ENCODE peak calls at places on chromosome 19, in six cellular contexts. One of them, this sample, is unnamed. For H3K4me1, the result is how much of the 10 kb centered on the place peaks cover.

GRCh38 chr19:11295180-11295579 is 780 bp upstream of the TSPAN16 start:
- DNase-seq in neuronal stem cell: no peak
- DNase-seq in aorta: no peak
- DNase-seq in naive thymus-derived CD4-positive, alpha-beta T cell: no peak
- DNase-seq in psoas muscle: no peak
- DNase-seq in A549: no peak
- DNase-seq in this sample: no peak

GRCh38 chr19:29121684-29122083 is 91.3 kb downstream of the UQCRFS1 start:
- DNase-seq in neuronal stem cell: no peak
- DNase-seq in aorta: no peak
- DNase-seq in naive thymus-derived CD4-positive, alpha-beta T cell: no peak
- DNase-seq in psoas muscle: no peak
- DNase-seq in A549: peak
- DNase-seq in this sample: no peak

GRCh38 chr19:47003611-47003935 is 16.1 kb upstream of the NPAS1 start:
- DNase-seq in neuronal stem cell: no peak
- DNase-seq in aorta: no peak
- DNase-seq in naive thymus-derived CD4-positive, alpha-beta T cell: no peak
- DNase-seq in psoas muscle: no peak
- DNase-seq in A549: no peak
- DNase-seq in this sample: no peak

GRCh38 chr19:35868172-35868822 is at the start of gene APLP1:
- DNase-seq in neuronal stem cell: peak
- DNase-seq in aorta: peak
- DNase-seq in naive thymus-derived CD4-positive, alpha-beta T cell: peak
- DNase-seq in psoas muscle: peak
- DNase-seq in A549: peak
- DNase-seq in this sample: peak

GRCh38 chr19:51735759-51736449 is 12.1 kb upstream of the HAS1 start:
- DNase-seq in neuronal stem cell: no peak
- DNase-seq in aorta: no peak
- DNase-seq in naive thymus-derived CD4-positive, alpha-beta T cell: no peak
- DNase-seq in psoas muscle: peak
- DNase-seq in A549: no peak
- DNase-seq in this sample: no peak

GRCh38 chr19:35154535-35155406 is at the start of gene FXYD5:
- DNase-seq in neuronal stem cell: no peak
- DNase-seq in aorta: peak
- DNase-seq in naive thymus-derived CD4-positive, alpha-beta T cell: peak
- DNase-seq in psoas muscle: peak
- DNase-seq in A549: peak
- DNase-seq in this sample: peak

GRCh38 chr19:43934055-43934984 is 762 bp downstream of the ZNF45 start:
- DNase-seq in neuronal stem cell: no peak
- DNase-seq in aorta: no peak
- DNase-seq in naive thymus-derived CD4-positive, alpha-beta T cell: no peak
- DNase-seq in psoas muscle: no peak
- DNase-seq in A549: peak
- DNase-seq in this sample: no peak

GRCh38 chr19:10388957-10389356 is 8.6 kb upstream of the TYK2 start:
- DNase-seq in neuronal stem cell: peak
- DNase-seq in aorta: peak
- DNase-seq in naive thymus-derived CD4-positive, alpha-beta T cell: peak
- DNase-seq in psoas muscle: peak
- DNase-seq in A549: peak
- DNase-seq in this sample: peak

GRCh38 chr19:48194041-48194871 is 23.8 kb downstream of the ZSWIM9 start:
- DNase-seq in neuronal stem cell: no peak
- DNase-seq in aorta: peak
- DNase-seq in naive thymus-derived CD4-positive, alpha-beta T cell: no peak
- DNase-seq in psoas muscle: no peak
- DNase-seq in A549: no peak
- DNase-seq in this sample: peak

GRCh38 chr19:48501961-48502719 is 9.5 kb downstream of the LMTK3 start:
- DNase-seq in neuronal stem cell: peak
- DNase-seq in aorta: no peak
- DNase-seq in naive thymus-derived CD4-positive, alpha-beta T cell: peak
- DNase-seq in psoas muscle: no peak
- DNase-seq in A549: peak
- DNase-seq in this sample: peak

GRCh38 chr19:47186337-47187022 is 44.5 kb downstream of the BBC3 start:
- DNase-seq in neuronal stem cell: no peak
- DNase-seq in aorta: no peak
- DNase-seq in naive thymus-derived CD4-positive, alpha-beta T cell: peak
- DNase-seq in psoas muscle: no peak
- DNase-seq in A549: no peak
- DNase-seq in this sample: no peak

GRCh38 chr19:44905437-44906160 is at the start of gene APOE:
- DNase-seq in neuronal stem cell: peak
- DNase-seq in aorta: no peak
- DNase-seq in naive thymus-derived CD4-positive, alpha-beta T cell: no peak
- DNase-seq in psoas muscle: no peak
- DNase-seq in A549: no peak
- DNase-seq in this sample: no peak

GRCh38 chr19:18591735-18592385 is 3.3 kb downstream of the REX1BD start:
- DNase-seq in neuronal stem cell: no peak
- DNase-seq in aorta: no peak
- DNase-seq in naive thymus-derived CD4-positive, alpha-beta T cell: no peak
- DNase-seq in psoas muscle: no peak
- DNase-seq in A549: no peak
- DNase-seq in this sample: no peak

GRCh38 chr19:44303976-44304568 is 753 bp downstream of the ZNF235 start:
- DNase-seq in neuronal stem cell: peak
- DNase-seq in aorta: no peak
- DNase-seq in naive thymus-derived CD4-positive, alpha-beta T cell: no peak
- DNase-seq in psoas muscle: no peak
- DNase-seq in A549: peak
- DNase-seq in this sample: no peak

GRCh38 chr19:36771275-36772231 is 1.1 kb downstream of the ZNF850 start:
- DNase-seq in neuronal stem cell: peak
- DNase-seq in aorta: peak
- DNase-seq in naive thymus-derived CD4-positive, alpha-beta T cell: peak
- DNase-seq in psoas muscle: peak
- DNase-seq in A549: peak
- DNase-seq in this sample: no peak

GRCh38 chr19:3045885-3046603 is 16.3 kb downstream of the TLE5 start:
- DNase-seq in neuronal stem cell: no peak
- DNase-seq in aorta: no peak
- DNase-seq in naive thymus-derived CD4-positive, alpha-beta T cell: no peak
- DNase-seq in psoas muscle: no peak
- DNase-seq in A549: no peak
- DNase-seq in this sample: no peak

GRCh38 chr19:49125025-49125731 is 5.8 kb downstream of the PPFIA3 start:
- DNase-seq in neuronal stem cell: no peak
- DNase-seq in aorta: no peak
- DNase-seq in naive thymus-derived CD4-positive, alpha-beta T cell: no peak
- DNase-seq in psoas muscle: no peak
- DNase-seq in A549: no peak
- DNase-seq in this sample: no peak

GRCh38 chr19:18051887-18052286 is 34.8 kb downstream of the IL12RB1 start:
- DNase-seq in neuronal stem cell: no peak
- DNase-seq in aorta: peak
- DNase-seq in naive thymus-derived CD4-positive, alpha-beta T cell: no peak
- DNase-seq in psoas muscle: peak
- DNase-seq in A549: no peak
- DNase-seq in this sample: peak

GRCh38 chr19:32811151-32811550 is 58.4 kb downstream of the SLC7A9 start:
- DNase-seq in neuronal stem cell: no peak
- DNase-seq in aorta: peak
- DNase-seq in naive thymus-derived CD4-positive, alpha-beta T cell: no peak
- DNase-seq in psoas muscle: no peak
- DNase-seq in A549: no peak
- DNase-seq in this sample: no peak

GRCh38 chr19:50798116-50798942 is 8.1 kb downstream of the ACP4 start:
- DNase-seq in neuronal stem cell: no peak
- DNase-seq in aorta: no peak
- DNase-seq in naive thymus-derived CD4-positive, alpha-beta T cell: no peak
- DNase-seq in psoas muscle: no peak
- DNase-seq in A549: no peak
- DNase-seq in this sample: no peak

GRCh38 chr19:42323473-42323851 is 2.0 kb upstream of the MEGF8 start:
- DNase-seq in neuronal stem cell: no peak
- DNase-seq in aorta: no peak
- DNase-seq in naive thymus-derived CD4-positive, alpha-beta T cell: no peak
- DNase-seq in psoas muscle: no peak
- DNase-seq in A549: no peak
- DNase-seq in this sample: no peak

GRCh38 chr19:55528030-55528801 is 8.7 kb downstream of the SBK2 start:
- DNase-seq in neuronal stem cell: no peak
- DNase-seq in aorta: no peak
- DNase-seq in naive thymus-derived CD4-positive, alpha-beta T cell: no peak
- DNase-seq in psoas muscle: no peak
- DNase-seq in A549: peak
- DNase-seq in this sample: no peak

GRCh38 chr19:41886761-41887710 is 4.1 kb downstream of the ARHGEF1 start:
- DNase-seq in neuronal stem cell: no peak
- DNase-seq in aorta: no peak
- DNase-seq in naive thymus-derived CD4-positive, alpha-beta T cell: peak
- DNase-seq in psoas muscle: no peak
- DNase-seq in A549: no peak
- DNase-seq in this sample: no peak

GRCh38 chr19:38678891-38679494 is 31.5 kb downstream of the ACTN4 start:
- DNase-seq in neuronal stem cell: no peak
- DNase-seq in aorta: no peak
- DNase-seq in naive thymus-derived CD4-positive, alpha-beta T cell: no peak
- DNase-seq in psoas muscle: peak
- DNase-seq in A549: no peak
- DNase-seq in this sample: no peak

GRCh38 chr19:38675611-38676010 is 28.2 kb downstream of the ACTN4 start:
- DNase-seq in neuronal stem cell: no peak
- DNase-seq in aorta: no peak
- DNase-seq in naive thymus-derived CD4-positive, alpha-beta T cell: no peak
- DNase-seq in psoas muscle: peak
- DNase-seq in A549: no peak
- DNase-seq in this sample: no peak

GRCh38 chr19:38676023-38676877 is 28.8 kb downstream of the ACTN4 start:
- DNase-seq in neuronal stem cell: no peak
- DNase-seq in aorta: no peak
- DNase-seq in naive thymus-derived CD4-positive, alpha-beta T cell: no peak
- DNase-seq in psoas muscle: peak
- DNase-seq in A549: no peak
- DNase-seq in this sample: no peak

GRCh38 chr19:38678217-38678890 is 30.9 kb downstream of the ACTN4 start:
- DNase-seq in neuronal stem cell: no peak
- DNase-seq in aorta: no peak
- DNase-seq in naive thymus-derived CD4-positive, alpha-beta T cell: no peak
- DNase-seq in psoas muscle: peak
- DNase-seq in A549: no peak
- DNase-seq in this sample: no peak

GRCh38 chr19:38676878-38677646 is 29.6 kb downstream of the ACTN4 start:
- DNase-seq in neuronal stem cell: no peak
- DNase-seq in aorta: no peak
- DNase-seq in naive thymus-derived CD4-positive, alpha-beta T cell: no peak
- DNase-seq in psoas muscle: peak
- DNase-seq in A549: no peak
- DNase-seq in this sample: no peak
- H3K4me1 ChIP-seq in neuronal stem cell: under half
- H3K4me1 ChIP-seq in aorta: under half
- H3K4me1 ChIP-seq in naive thymus-derived CD4-positive, alpha-beta T cell: under half
- H3K4me1 ChIP-seq in psoas muscle: half or more
- H3K4me1 ChIP-seq in A549: half or more
- H3K4me1 ChIP-seq in this sample: half or more

DNA sequence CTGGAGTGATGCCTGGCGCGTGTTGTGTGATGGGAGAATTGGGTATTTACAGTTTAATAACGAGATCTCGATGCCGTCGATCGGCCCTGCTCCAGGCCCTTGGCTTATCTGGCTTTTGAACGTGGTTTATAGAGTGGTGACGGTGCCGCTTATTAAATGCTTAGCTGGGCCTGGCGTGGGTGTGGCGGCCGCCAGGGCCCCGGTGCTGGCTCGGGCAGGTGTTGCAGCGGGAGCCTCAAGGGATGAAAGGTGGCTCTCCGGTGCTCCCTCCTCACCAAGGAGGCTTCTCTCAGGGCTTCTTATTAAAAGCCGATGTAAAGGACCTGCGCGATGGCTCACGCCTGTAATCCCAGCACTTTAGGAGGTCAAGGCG is 173.8 kb downstream of the KDM4B start:
- DNase-seq in neuronal stem cell: no peak
- DNase-seq in aorta: peak
- DNase-seq in naive thymus-derived CD4-positive, alpha-beta T cell: no peak
- DNase-seq in psoas muscle: peak
- DNase-seq in A549: no peak
- DNase-seq in this sample: peak
- H3K4me1 ChIP-seq in neuronal stem cell: under half
- H3K4me1 ChIP-seq in aorta: under half
- H3K4me1 ChIP-seq in naive thymus-derived CD4-positive, alpha-beta T cell: under half
- H3K4me1 ChIP-seq in psoas muscle: under half
- H3K4me1 ChIP-seq in A549: under half
- H3K4me1 ChIP-seq in this sample: under half

GRCh38 chr19:39155114-39155700 is 29.6 kb downstream of the PAK4 start:
- DNase-seq in neuronal stem cell: no peak
- DNase-seq in aorta: no peak
- DNase-seq in naive thymus-derived CD4-positive, alpha-beta T cell: no peak
- DNase-seq in psoas muscle: no peak
- DNase-seq in A549: no peak
- DNase-seq in this sample: no peak
- H3K4me1 ChIP-seq in neuronal stem cell: under half
- H3K4me1 ChIP-seq in aorta: under half
- H3K4me1 ChIP-seq in naive thymus-derived CD4-positive, alpha-beta T cell: under half
- H3K4me1 ChIP-seq in psoas muscle: under half
- H3K4me1 ChIP-seq in A549: under half
- H3K4me1 ChIP-seq in this sample: half or more

GRCh38 chr19:30870861-30871260 is 478.4 kb downstream of the TSHZ3 start:
- DNase-seq in neuronal stem cell: no peak
- DNase-seq in aorta: no peak
- DNase-seq in naive thymus-derived CD4-positive, alpha-beta T cell: no peak
- DNase-seq in psoas muscle: no peak
- DNase-seq in A549: no peak
- DNase-seq in this sample: no peak

GRCh38 chr19:30861896-30862295 is 487.3 kb downstream of the TSHZ3 start:
- DNase-seq in neuronal stem cell: no peak
- DNase-seq in aorta: no peak
- DNase-seq in naive thymus-derived CD4-positive, alpha-beta T cell: no peak
- DNase-seq in psoas muscle: no peak
- DNase-seq in A549: no peak
- DNase-seq in this sample: no peak

GRCh38 chr19:30862876-30863275 is 486.4 kb downstream of the TSHZ3 start:
- DNase-seq in neuronal stem cell: no peak
- DNase-seq in aorta: no peak
- DNase-seq in naive thymus-derived CD4-positive, alpha-beta T cell: no peak
- DNase-seq in psoas muscle: no peak
- DNase-seq in A549: no peak
- DNase-seq in this sample: no peak

GRCh38 chr19:30864460-30865215 is 484.6 kb downstream of the TSHZ3 start:
- DNase-seq in neuronal stem cell: no peak
- DNase-seq in aorta: no peak
- DNase-seq in naive thymus-derived CD4-positive, alpha-beta T cell: no peak
- DNase-seq in psoas muscle: no peak
- DNase-seq in A549: no peak
- DNase-seq in this sample: no peak

DNA sequence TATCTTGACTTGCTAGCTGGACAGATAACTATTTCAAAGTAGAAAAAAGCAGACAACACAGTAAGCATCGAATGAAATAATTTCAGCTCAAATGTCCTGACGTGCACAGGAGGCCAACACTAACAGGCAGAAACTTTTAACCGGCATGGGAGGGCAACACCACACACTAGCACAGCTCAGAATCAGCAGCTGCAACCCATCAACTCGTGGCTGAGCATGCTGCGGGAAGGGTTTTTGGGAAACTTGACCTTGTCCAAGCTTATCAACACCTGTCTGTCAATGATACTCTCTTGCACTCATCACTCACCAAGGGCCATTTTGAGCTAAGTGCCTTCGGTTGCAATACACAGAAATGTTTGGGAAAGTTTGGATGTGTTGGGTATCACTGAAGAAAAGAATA is 483.8 kb downstream of the TSHZ3 start:
- DNase-seq in neuronal stem cell: no peak
- DNase-seq in aorta: no peak
- DNase-seq in naive thymus-derived CD4-positive, alpha-beta T cell: no peak
- DNase-seq in psoas muscle: no peak
- DNase-seq in A549: no peak
- DNase-seq in this sample: no peak
- H3K4me1 ChIP-seq in neuronal stem cell: under half
- H3K4me1 ChIP-seq in aorta: under half
- H3K4me1 ChIP-seq in naive thymus-derived CD4-positive, alpha-beta T cell: under half
- H3K4me1 ChIP-seq in psoas muscle: under half
- H3K4me1 ChIP-seq in A549: under half
- H3K4me1 ChIP-seq in this sample: under half

This sample was measured in upper lobe of left lung.